ENCODE peak calls at places on chromosomes 6 and 20, in four cellular contexts. Z, L, G and A are unnamed samples.

GRCh38 chr6:125858427-125859320 is 67.9 kb downstream of the NCOA7 start:
- DNase-seq in Z (peak; percentile 47), L (no peak), G (peak; percentile 67), A (no peak)

GRCh38 chr6:116287668-116288282 is 8.0 kb upstream of the TSPYL1 start:
- DNase-seq in Z (no peak), L (no peak), G (no peak), A (peak; percentile 38)

GRCh38 chr20:32807706-32808105 is 12.0 kb upstream of the MAPRE1 start:
- DNase-seq in Z (no peak), L (no peak), G (no peak), A (no peak)

GRCh38 chr6:127999032-127999431 is 98.2 kb upstream of the THEMIS start:
- DNase-seq in Z (no peak), L (no peak), G (no peak), A (no peak)

GRCh38 chr20:7650481-7650880 is 289.8 kb downstream of the HAO1 start:
- DNase-seq in Z (no peak), L (no peak), G (no peak), A (no peak)

GRCh38 chr20:51966296-51966971 is 164.1 kb upstream of the SALL4 start:
- DNase-seq in Z (peak; percentile 11), L (no peak), G (peak; percentile 22), A (no peak)

GRCh38 chr6:30450908-30451818 is 38.1 kb upstream of the HLA-E start:
- DNase-seq in Z (peak; percentile 19), L (peak; percentile 44), G (peak; percentile 44), A (peak; percentile 50)

GRCh38 chr6:45272626-45273025 is 55.5 kb upstream of the RUNX2 start:
- DNase-seq in Z (no peak), L (no peak), G (no peak), A (no peak)

GRCh38 chr6:83429857-83430605 is 820 bp downstream of the ME1 start:
- DNase-seq in Z (peak; percentile 18), L (no peak), G (peak; percentile 36), A (no peak)

GRCh38 chr6:63785006-63785405 is 149.4 kb downstream of the PHF3 start:
- DNase-seq in Z (no peak), L (no peak), G (no peak), A (no peak)

GRCh38 chr6:132218063-132218696 is 183.1 kb downstream of the MOXD1 start:
- DNase-seq in Z (no peak), L (no peak), G (no peak), A (no peak)

GRCh38 chr20:22474215-22474614 is 110.2 kb downstream of the FOXA2 start:
- DNase-seq in Z (no peak), L (no peak), G (no peak), A (no peak)

GRCh38 chr20:21127201-21127981 is 1.5 kb downstream of the KIZ start:
- DNase-seq in Z (no peak), L (no peak), G (no peak), A (no peak)

GRCh38 chr6:113271437-113271836 is 585.7 kb upstream of the MARCKS start:
- DNase-seq in Z (no peak), L (no peak), G (no peak), A (no peak)

GRCh38 chr20:34037121-34037520 is 43.4 kb downstream of the RALY start:
- DNase-seq in Z (no peak), L (no peak), G (no peak), A (no peak)

GRCh38 chr6:52109073-52109635 is 21.7 kb upstream of the PKHD1 start:
- DNase-seq in Z (no peak), L (no peak), G (no peak), A (no peak)

GRCh38 chr6:7222197-7222596 is 90.8 kb downstream of the SSR1 start:
- DNase-seq in Z (no peak), L (no peak), G (no peak), A (no peak)

GRCh38 chr6:79544939-79545450 is 7.8 kb upstream of the LCA5 start:
- DNase-seq in Z (peak; percentile 61), L (peak; percentile 56), G (peak; percentile 56), A (no peak)

GRCh38 chr20:48898210-48898609 is 23.3 kb upstream of the ARFGEF2 start:
- DNase-seq in Z (no peak), L (no peak), G (no peak), A (no peak)